ENCODE peak calls at places on chromosomes 4 and X, in eight cellular contexts. V is NAMALWA; O is fibroblast of lung; I is stromal cell of bone marrow; Z is AG09309; T is Daoy; X is stimulated activated CD4-positive, alpha-beta T cell treated with anti-CD3 and anti-CD28 coated beads, Interleukin-15, amount 100 ng/mL, for 24 hours; M is naive thymus-derived CD4-positive, alpha-beta T cell. G is an unnamed sample.

GRCh38 chr4:15755321-15755750 is 22.8 kb upstream of the CD38 start:
- DNase-seq in I (no peak), T (peak; percentile 78), M (no peak), X (peak; percentile 65), Z (no peak), O (peak; percentile 84), V (no peak), G (peak; percentile 69)

GRCh38 chr4:182547435-182547834 is 304.2 kb downstream of the TENM3 start:
- DNase-seq in T (no peak), X (peak; percentile 3), I (no peak), M (no peak), Z (no peak), V (no peak), O (no peak), G (no peak)

GRCh38 chr4:21856301-21856700 is 92.3 kb downstream of the KCNIP4 start:
- DNase-seq in M (no peak), O (no peak), V (no peak), T (no peak), X (no peak), I (no peak), Z (no peak), G (no peak)

GRCh38 chr4:76803522-76803921 is 94.4 kb downstream of the SOWAHB start:
- DNase-seq in M (no peak), V (no peak), T (peak; percentile 90), O (peak; percentile 98), X (no peak), Z (peak; percentile 78), I (peak; percentile 49), G (peak; percentile 92)

GRCh38 chr4:130288576-130288975 is 1192.6 kb downstream of the C4orf33 start:
- DNase-seq in V (no peak), Z (no peak), O (no peak), M (no peak), I (no peak), T (no peak), X (no peak), G (no peak)

GRCh38 chrX:21991504-21991903 is 40.6 kb upstream of the PHEX start:
- DNase-seq in M (no peak), T (no peak), O (no peak), Z (no peak), V (no peak), X (no peak), I (no peak), G (no peak)

GRCh38 chrX:44223150-44223549 is 120.3 kb downstream of the EFHC2 start:
- DNase-seq in Z (no peak), O (peak; percentile 77), X (no peak), M (no peak), T (peak; percentile 65), V (no peak), I (peak; percentile 74), G (peak; percentile 38)

GRCh38 chr4:184231573-184231972 is 13.9 kb upstream of the ENPP6 start:
- DNase-seq in O (no peak), V (no peak), X (no peak), M (no peak), I (no peak), Z (no peak), T (no peak), G (no peak)

GRCh38 chrX:148588649-148589310 is 88.4 kb downstream of the AFF2 start:
- DNase-seq in X (no peak), Z (no peak), I (no peak), M (no peak), O (peak; percentile 30), V (no peak), T (no peak), G (no peak)

GRCh38 chr4:137430171-137430570 is 102.1 kb downstream of the PCDH18 start:
- DNase-seq in T (no peak), V (no peak), M (no peak), O (no peak), Z (no peak), X (no peak), I (no peak), G (no peak)

GRCh38 chr4:164212714-164213113 is 541.2 kb upstream of the SMIM31 start:
- DNase-seq in X (no peak), Z (no peak), T (no peak), M (no peak), O (peak; percentile 8), I (no peak), V (no peak), G (no peak)

GRCh38 chr4:130210871-130211270 is 1114.9 kb downstream of the C4orf33 start:
- DNase-seq in V (no peak), O (peak; percentile 45), M (no peak), Z (no peak), T (no peak), X (no peak), I (peak; percentile 86), G (no peak)

GRCh38 chr4:53371843-53372521 is 5.5 kb upstream of the FIP1L1 start:
- DNase-seq in M (no peak), Z (no peak), T (no peak), X (no peak), V (no peak), O (no peak), I (no peak), G (no peak)

GRCh38 chrX:77900688-77901087 is 1.4 kb downstream of the COX7B start:
- DNase-seq in V (no peak), O (no peak), M (no peak), T (no peak), X (no peak), I (no peak), Z (no peak), G (no peak)

GRCh38 chrX:65586491-65586890 is 51.9 kb upstream of the LAS1L start:
- DNase-seq in Z (peak; percentile 24), X (no peak), V (no peak), M (no peak), I (peak; percentile 59), T (peak; percentile 55), O (peak; percentile 48), G (peak; percentile 55)

GRCh38 chr4:184968784-184969201 is 49.5 kb upstream of the HELT start:
- DNase-seq in O (no peak), M (no peak), T (no peak), I (no peak), X (no peak), Z (no peak), V (no peak), G (no peak)

GRCh38 chrX:8728932-8729331 is 3.0 kb downstream of the ANOS1 start:
- DNase-seq in Z (no peak), O (no peak), V (no peak), M (no peak), X (no peak), T (no peak), I (no peak), G (no peak)

GRCh38 chrX:68941385-68941952 is 112.6 kb downstream of the EFNB1 start:
- DNase-seq in V (no peak), I (peak; percentile 74), M (no peak), Z (no peak), O (peak; percentile 70), T (no peak), X (no peak), G (peak; percentile 15)

GRCh38 chr4:113404167-113404571 is 354.7 kb downstream of the ANK2 start:
- DNase-seq in Z (no peak), T (no peak), I (no peak), X (no peak), M (no peak), V (no peak), O (no peak), G (no peak)

GRCh38 chrX:154484255-154485149 is 1.9 kb downstream of the UBL4A start:
- DNase-seq in V (no peak), Z (no peak), X (no peak), I (no peak), T (no peak), O (no peak), M (no peak), G (no peak)

G was measured in IMR-90.